ENCODE peak calls at places on chromosomes 3 and 15, in four cellular contexts. R is left ventricle myocardium inferior, A is suprapubic skin, J is A549. L is an unnamed sample.
A peak's percentile ranks its signal among the peaks of the same experiment; 100 is the strongest.

GRCh38 chr3:62368705-62369475 is 4.5 kb downstream of the FEZF2 start:
- DNase-seq in R (no peak), A (no peak), J (no peak), L (no peak)

GRCh38 chr3:120450261-120450913 is 405 bp downstream of the FSTL1 start:
- DNase-seq in R (peak; percentile 41), A (peak; percentile 66), J (peak; percentile 49), L (no peak)

GRCh38 chr3:1439395-1439794 is 346.6 kb downstream of the CNTN6 start:
- DNase-seq in R (no peak), A (no peak), J (peak; percentile 7), L (no peak)

GRCh38 chr15:67256051-67256450 is 1.5 kb downstream of the IQCH start:
- DNase-seq in R (no peak), A (no peak), J (no peak), L (no peak)

GRCh38 chr3:98039322-98040024 is 4.4 kb upstream of the GABRR3 start:
- DNase-seq in R (peak; percentile 14), A (peak; percentile 62), J (peak; percentile 89), L (peak; percentile 57)

GRCh38 chr3:4524423-4524769 is 31.2 kb downstream of the ITPR1 start:
- DNase-seq in R (no peak), A (no peak), J (no peak), L (no peak)

GRCh38 chr3:126895178-126896066 is 87.5 kb upstream of the PLXNA1 start:
- DNase-seq in R (no peak), A (peak; percentile 56), J (peak; percentile 39), L (no peak)

GRCh38 chr3:63043631-63044030 is 168.4 kb upstream of the CADPS start:
- DNase-seq in R (no peak), A (no peak), J (peak; percentile 2), L (no peak)

GRCh38 chr15:77181305-77182074 is 110.6 kb upstream of the TSPAN3 start:
- DNase-seq in R (no peak), A (no peak), J (no peak), L (no peak)

GRCh38 chr3:71309342-71309741 is 274.2 kb downstream of the FOXP1 start:
- DNase-seq in R (no peak), A (no peak), J (no peak), L (no peak)

GRCh38 chr3:153162513-153163348 is 705 bp downstream of the RAP2B start:
- DNase-seq in R (peak; percentile 33), A (peak; percentile 78), J (peak; percentile 48), L (no peak)

GRCh38 chr3:65979731-65980130 is 59.0 kb downstream of the MAGI1 start:
- DNase-seq in R (no peak), A (no peak), J (no peak), L (no peak)

GRCh38 chr15:38593523-38593922 is 28.9 kb upstream of the RASGRP1 start:
- DNase-seq in R (no peak), A (no peak), J (peak; percentile 27), L (no peak)

GRCh38 chr15:84387086-84387485 is 151.5 kb downstream of the GOLGA6L4 start:
- DNase-seq in R (no peak), A (no peak), J (no peak), L (no peak)

GRCh38 chr15:96247631-96248305 is 82.7 kb upstream of the NR2F2 start:
- DNase-seq in R (no peak), A (no peak), J (no peak), L (no peak)

GRCh38 chr3:16402451-16402850 is 111.0 kb downstream of the RFTN1 start:
- DNase-seq in R (no peak), A (no peak), J (no peak), L (no peak)

GRCh38 chr15:52309154-52309548 is 13.5 kb upstream of the MYO5C start:
- DNase-seq in R (no peak), A (no peak), J (no peak), L (no peak)

GRCh38 chr3:152835311-152836102 is 576 bp downstream of the P2RY1 start:
- DNase-seq in R (peak; percentile 71), A (peak; percentile 67), J (peak; percentile 70), L (no peak)

GRCh38 chr15:98651581-98652220 is 3.4 kb downstream of the IGF1R start:
- DNase-seq in R (no peak), A (no peak), J (peak; percentile 29), L (no peak)

DNA sequence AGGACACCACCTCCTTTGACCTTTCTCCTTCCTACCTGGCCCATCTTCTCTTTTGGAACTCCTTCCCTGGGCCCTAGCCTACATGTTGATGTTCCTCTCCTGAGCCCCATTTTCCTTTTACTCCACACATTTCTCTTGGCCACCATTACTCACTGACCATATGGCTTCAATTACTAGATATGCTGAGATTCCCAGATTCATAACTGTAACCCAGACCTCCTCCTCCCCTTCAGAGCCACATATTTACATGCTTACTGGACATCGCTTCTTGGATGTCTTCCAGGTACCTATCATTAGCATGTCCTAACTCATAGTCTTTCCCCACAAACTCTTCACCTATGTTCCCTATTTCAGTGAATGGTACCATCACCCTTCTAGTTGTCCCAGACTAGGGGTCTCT is 24.4 kb upstream of the TRIM59 start:
- DNase-seq in R (no peak), A (no peak), J (no peak), L (peak; percentile 97)
- H3K4me3 ChIP-seq in R (no peak overlapping the region), A (no peak overlapping the region), J (no peak overlapping the region), L (no peak overlapping the region)

GRCh38 chr3:174620138-174620537 is 239.0 kb upstream of the NAALADL2 start:
- DNase-seq in R (no peak), A (no peak), J (peak; percentile 1), L (peak; percentile 2)
- TF ChIP-seq CTCF in R (peak; percentile 36), A (no peak), J (peak; percentile 7), L (peak; percentile 32)

GRCh38 chr15:35755237-35755802 is 209.4 kb upstream of the DPH6 start:
- DNase-seq in R (no peak), A (no peak), J (no peak), L (peak; percentile 23)

GRCh38 chr15:35751421-35752133 is 205.6 kb upstream of the DPH6 start:
- DNase-seq in R (peak; percentile 40), A (peak; percentile 73), J (peak; percentile 68), L (peak; percentile 28)

GRCh38 chr15:35750051-35750450 is 204.1 kb upstream of the DPH6 start:
- DNase-seq in R (no peak), A (no peak), J (no peak), L (no peak)

GRCh38 chr15:35753486-35753885 is 207.5 kb upstream of the DPH6 start:
- DNase-seq in R (no peak), A (no peak), J (no peak), L (peak; percentile 37)

GRCh38 chr15:35752134-35752466 is 206.1 kb upstream of the DPH6 start:
- DNase-seq in R (no peak), A (no peak), J (no peak), L (no peak)
- H3K4me3 ChIP-seq in R (no peak overlapping the region), A (no peak overlapping the region), J (no peak overlapping the region), L (no peak overlapping the region)

DNA sequence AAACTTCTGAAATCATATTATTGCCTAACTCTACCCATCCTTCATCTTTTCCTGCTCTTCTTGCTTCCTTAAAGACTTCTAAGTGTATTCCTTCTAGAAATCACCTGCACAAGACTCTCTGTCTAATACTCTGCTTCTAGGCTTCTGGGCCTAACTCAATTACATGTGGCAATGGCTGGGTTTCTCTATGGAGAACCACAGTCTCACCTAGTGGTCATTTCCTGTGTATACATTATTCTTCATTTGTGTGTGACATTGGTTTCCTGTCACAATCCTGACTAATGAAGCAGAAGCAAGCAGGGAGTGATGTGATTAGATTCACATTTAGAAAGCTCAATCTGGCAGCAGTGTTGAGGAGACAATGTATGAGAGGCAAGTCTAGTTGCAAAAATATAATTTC is 16.9 kb upstream of the CLDN1 start:
- DNase-seq in R (no peak), A (no peak), J (no peak), L (no peak)
- TF ChIP-seq CTCF in R (peak; percentile 21), A (no peak), J (peak; percentile 5), L (peak; percentile 32)

DNA sequence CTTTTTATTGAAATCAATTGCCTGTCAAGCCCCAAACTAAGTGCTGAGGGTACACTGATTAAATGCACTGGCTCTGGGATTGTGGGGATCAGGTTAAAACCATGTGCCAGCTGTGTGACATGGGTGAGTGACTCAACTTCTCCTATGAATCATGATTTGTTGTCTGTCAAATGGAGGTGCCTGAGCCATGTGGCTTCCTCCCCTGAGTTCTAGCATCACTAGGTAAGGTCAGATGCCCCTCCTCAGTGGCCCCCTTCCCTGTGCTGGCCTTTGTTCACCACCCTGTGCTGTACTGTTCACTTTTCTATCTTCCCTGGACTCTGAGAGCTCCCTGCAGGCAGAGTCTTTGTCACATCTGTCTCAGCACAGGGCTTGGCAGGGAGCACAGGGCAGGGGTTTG is 43.6 kb upstream of the ATP2B2 start:
- DNase-seq in R (no peak), A (peak; percentile 31), J (no peak), L (no peak)
- H3K4me3 ChIP-seq in R (no peak overlapping the region), A (no peak overlapping the region), J (no peak overlapping the region), L (no peak overlapping the region)